ENCODE peak calls at places on chromosomes 13 and 19, in six cellular contexts. One of them, this sample, is unnamed.

GRCh38 chr19:3073159-3073563 is 10.9 kb upstream of the TLE5 start:
- DNase-seq in stimulated activated naive CD4-positive, alpha-beta T cell: no peak
- DNase-seq in lung microvascular endothelial cell: peak
- DNase-seq in stimulated activated CD8-positive, alpha-beta memory T cell treated with anti-CD3 and anti-CD28 coated beads, Interleukin-4, amount 100 ng/mL, for 1 hour: no peak
- DNase-seq in HEK293T: peak
- DNase-seq in mucosa of descending colon: no peak
- DNase-seq in this sample: peak

GRCh38 chr13:77516342-77516789 is 19.1 kb upstream of the SCEL start:
- DNase-seq in mucosa of descending colon: no peak
- DNase-seq in HEK293T: no peak
- DNase-seq in lung microvascular endothelial cell: peak
- DNase-seq in stimulated activated naive CD4-positive, alpha-beta T cell: no peak
- DNase-seq in stimulated activated CD8-positive, alpha-beta memory T cell treated with anti-CD3 and anti-CD28 coated beads, Interleukin-4, amount 100 ng/mL, for 1 hour: no peak
- DNase-seq in this sample: no peak

GRCh38 chr19:18196511-18196845 is 3.5 kb downstream of the MPV17L2 start:
- DNase-seq in lung microvascular endothelial cell: no peak
- DNase-seq in mucosa of descending colon: no peak
- DNase-seq in HEK293T: no peak
- DNase-seq in stimulated activated naive CD4-positive, alpha-beta T cell: no peak
- DNase-seq in stimulated activated CD8-positive, alpha-beta memory T cell treated with anti-CD3 and anti-CD28 coated beads, Interleukin-4, amount 100 ng/mL, for 1 hour: no peak
- DNase-seq in this sample: no peak

GRCh38 chr13:52868190-52868589 is 19.8 kb upstream of the PCDH8 start:
- DNase-seq in stimulated activated naive CD4-positive, alpha-beta T cell: no peak
- DNase-seq in lung microvascular endothelial cell: no peak
- DNase-seq in stimulated activated CD8-positive, alpha-beta memory T cell treated with anti-CD3 and anti-CD28 coated beads, Interleukin-4, amount 100 ng/mL, for 1 hour: no peak
- DNase-seq in HEK293T: no peak
- DNase-seq in mucosa of descending colon: no peak
- DNase-seq in this sample: no peak

GRCh38 chr19:49637865-49638350 is 2.0 kb downstream of the RRAS start:
- DNase-seq in mucosa of descending colon: peak
- DNase-seq in stimulated activated CD8-positive, alpha-beta memory T cell treated with anti-CD3 and anti-CD28 coated beads, Interleukin-4, amount 100 ng/mL, for 1 hour: no peak
- DNase-seq in lung microvascular endothelial cell: peak
- DNase-seq in stimulated activated naive CD4-positive, alpha-beta T cell: no peak
- DNase-seq in HEK293T: no peak
- DNase-seq in this sample: peak

GRCh38 chr13:50677687-50678463 is 165.6 kb downstream of the DLEU7 start:
- DNase-seq in mucosa of descending colon: no peak
- DNase-seq in stimulated activated CD8-positive, alpha-beta memory T cell treated with anti-CD3 and anti-CD28 coated beads, Interleukin-4, amount 100 ng/mL, for 1 hour: no peak
- DNase-seq in HEK293T: no peak
- DNase-seq in stimulated activated naive CD4-positive, alpha-beta T cell: no peak
- DNase-seq in lung microvascular endothelial cell: no peak
- DNase-seq in this sample: peak

GRCh38 chr13:34577051-34577450 is 365.0 kb upstream of the NBEA start:
- DNase-seq in lung microvascular endothelial cell: no peak
- DNase-seq in stimulated activated naive CD4-positive, alpha-beta T cell: no peak
- DNase-seq in stimulated activated CD8-positive, alpha-beta memory T cell treated with anti-CD3 and anti-CD28 coated beads, Interleukin-4, amount 100 ng/mL, for 1 hour: no peak
- DNase-seq in mucosa of descending colon: no peak
- DNase-seq in HEK293T: no peak
- DNase-seq in this sample: no peak

GRCh38 chr13:27245610-27246009 is 5.7 kb upstream of the RPL21 start:
- DNase-seq in stimulated activated CD8-positive, alpha-beta memory T cell treated with anti-CD3 and anti-CD28 coated beads, Interleukin-4, amount 100 ng/mL, for 1 hour: no peak
- DNase-seq in stimulated activated naive CD4-positive, alpha-beta T cell: no peak
- DNase-seq in lung microvascular endothelial cell: no peak
- DNase-seq in HEK293T: no peak
- DNase-seq in mucosa of descending colon: no peak
- DNase-seq in this sample: no peak

GRCh38 chr13:93262729-93263128 is 36.1 kb downstream of the GPC6 start:
- DNase-seq in lung microvascular endothelial cell: no peak
- DNase-seq in stimulated activated naive CD4-positive, alpha-beta T cell: no peak
- DNase-seq in stimulated activated CD8-positive, alpha-beta memory T cell treated with anti-CD3 and anti-CD28 coated beads, Interleukin-4, amount 100 ng/mL, for 1 hour: no peak
- DNase-seq in mucosa of descending colon: no peak
- DNase-seq in HEK293T: no peak
- DNase-seq in this sample: no peak

GRCh38 chr13:74114202-74114601 is 20.0 kb downstream of the KLF12 start:
- DNase-seq in lung microvascular endothelial cell: peak
- DNase-seq in mucosa of descending colon: no peak
- DNase-seq in HEK293T: no peak
- DNase-seq in stimulated activated naive CD4-positive, alpha-beta T cell: no peak
- DNase-seq in stimulated activated CD8-positive, alpha-beta memory T cell treated with anti-CD3 and anti-CD28 coated beads, Interleukin-4, amount 100 ng/mL, for 1 hour: no peak
- DNase-seq in this sample: no peak

GRCh38 chr13:111388851-111389500 is 68.5 kb downstream of the TEX29 start:
- DNase-seq in stimulated activated naive CD4-positive, alpha-beta T cell: no peak
- DNase-seq in HEK293T: no peak
- DNase-seq in stimulated activated CD8-positive, alpha-beta memory T cell treated with anti-CD3 and anti-CD28 coated beads, Interleukin-4, amount 100 ng/mL, for 1 hour: no peak
- DNase-seq in lung microvascular endothelial cell: no peak
- DNase-seq in mucosa of descending colon: no peak
- DNase-seq in this sample: no peak

GRCh38 chr13:31361673-31362072 is 161.9 kb downstream of the B3GLCT start:
- DNase-seq in HEK293T: no peak
- DNase-seq in lung microvascular endothelial cell: peak
- DNase-seq in stimulated activated CD8-positive, alpha-beta memory T cell treated with anti-CD3 and anti-CD28 coated beads, Interleukin-4, amount 100 ng/mL, for 1 hour: no peak
- DNase-seq in stimulated activated naive CD4-positive, alpha-beta T cell: no peak
- DNase-seq in mucosa of descending colon: no peak
- DNase-seq in this sample: no peak

GRCh38 chr19:3275068-3275582 is 50.7 kb downstream of the CELF5 start:
- DNase-seq in mucosa of descending colon: no peak
- DNase-seq in stimulated activated naive CD4-positive, alpha-beta T cell: peak
- DNase-seq in lung microvascular endothelial cell: no peak
- DNase-seq in stimulated activated CD8-positive, alpha-beta memory T cell treated with anti-CD3 and anti-CD28 coated beads, Interleukin-4, amount 100 ng/mL, for 1 hour: no peak
- DNase-seq in HEK293T: peak
- DNase-seq in this sample: peak

This sample was measured in SK-MEL-5.